ENCODE peak calls at places on chromosomes 16 and 17, in six cellular contexts. One of them, this sample, is unnamed.

GRCh38 chr16:79601978-79602609 is 1.6 kb upstream of the MAF start:
- DNase-seq in A549: peak; percentile 70
- DNase-seq in K562: peak; percentile 64
- DNase-seq in HEK293T: peak; percentile 53
- DNase-seq in IMR-90: peak; percentile 38
- DNase-seq in HepG2: peak; percentile 76
- DNase-seq in this sample: peak; percentile 13

GRCh38 chr17:79715318-79716182 is 15.2 kb upstream of the ENPP7 start:
- DNase-seq in HepG2: peak; percentile 55
- DNase-seq in K562: no peak
- DNase-seq in HEK293T: no peak
- DNase-seq in IMR-90: no peak
- DNase-seq in A549: no peak
- DNase-seq in this sample: no peak

GRCh38 chr17:3993493-3994220 is 29.4 kb upstream of the ATP2A3 start:
- DNase-seq in K562: no peak
- DNase-seq in A549: no peak
- DNase-seq in IMR-90: no peak
- DNase-seq in HEK293T: no peak
- DNase-seq in HepG2: no peak
- DNase-seq in this sample: peak; percentile 63

GRCh38 chr16:84080813-84081212 is 35.9 kb downstream of the MBTPS1 start:
- DNase-seq in A549: no peak
- DNase-seq in K562: no peak
- DNase-seq in HepG2: no peak
- DNase-seq in HEK293T: no peak
- DNase-seq in IMR-90: no peak
- DNase-seq in this sample: no peak

GRCh38 chr16:10138881-10139280 is 43.3 kb downstream of the GRIN2A start:
- DNase-seq in K562: no peak
- DNase-seq in A549: no peak
- DNase-seq in IMR-90: no peak
- DNase-seq in HEK293T: no peak
- DNase-seq in HepG2: no peak
- DNase-seq in this sample: no peak

GRCh38 chr17:29091591-29092291 is 48.8 kb downstream of the PIPOX start:
- DNase-seq in K562: no peak
- DNase-seq in IMR-90: no peak
- DNase-seq in HepG2: no peak
- DNase-seq in A549: no peak
- DNase-seq in HEK293T: no peak
- DNase-seq in this sample: no peak

GRCh38 chr17:60135160-60135950 is 14.4 kb upstream of the CA4 start:
- DNase-seq in K562: peak; percentile 99
- DNase-seq in HEK293T: peak; percentile 70
- DNase-seq in A549: peak; percentile 93
- DNase-seq in IMR-90: peak; percentile 90
- DNase-seq in HepG2: peak; percentile 77
- DNase-seq in this sample: peak; percentile 44

GRCh38 chr16:9929313-9929712 is 252.9 kb downstream of the GRIN2A start:
- DNase-seq in HEK293T: no peak
- DNase-seq in IMR-90: no peak
- DNase-seq in A549: no peak
- DNase-seq in HepG2: no peak
- DNase-seq in K562: no peak
- DNase-seq in this sample: peak; percentile 52

GRCh38 chr17:6701719-6702118 is 11.4 kb downstream of the SLC13A5 start:
- DNase-seq in HEK293T: peak; percentile 86
- DNase-seq in IMR-90: no peak
- DNase-seq in HepG2: peak; percentile 61
- DNase-seq in K562: peak; percentile 76
- DNase-seq in A549: peak; percentile 50
- DNase-seq in this sample: no peak

GRCh38 chr17:596763-597644 is 117.6 kb downstream of the VPS53 start:
- DNase-seq in K562: peak; percentile 15
- DNase-seq in HEK293T: no peak
- DNase-seq in IMR-90: peak; percentile 90
- DNase-seq in HepG2: no peak
- DNase-seq in A549: peak; percentile 29
- DNase-seq in this sample: no peak

GRCh38 chr17:43377056-43377810 is 21.6 kb upstream of the ARL4D start:
- DNase-seq in A549: no peak
- DNase-seq in IMR-90: no peak
- DNase-seq in HepG2: no peak
- DNase-seq in K562: no peak
- DNase-seq in HEK293T: no peak
- DNase-seq in this sample: no peak

GRCh38 chr16:81480856-81481821 is 36.5 kb downstream of the CMIP start:
- DNase-seq in HEK293T: no peak
- DNase-seq in IMR-90: peak; percentile 22
- DNase-seq in K562: peak; percentile 83
- DNase-seq in A549: no peak
- DNase-seq in HepG2: peak; percentile 94
- DNase-seq in this sample: peak; percentile 97

GRCh38 chr16:57755061-57755684 is 19.6 kb downstream of the KATNB1 start:
- DNase-seq in HepG2: no peak
- DNase-seq in IMR-90: no peak
- DNase-seq in A549: no peak
- DNase-seq in K562: no peak
- DNase-seq in HEK293T: no peak
- DNase-seq in this sample: no peak

GRCh38 chr16:67145746-67146145 is 5.1 kb downstream of the B3GNT9 start:
- DNase-seq in K562: no peak
- DNase-seq in IMR-90: no peak
- DNase-seq in HepG2: no peak
- DNase-seq in A549: no peak
- DNase-seq in HEK293T: no peak
- DNase-seq in this sample: no peak

GRCh38 chr16:67147437-67148140 is 3.2 kb downstream of the B3GNT9 start:
- DNase-seq in K562: no peak
- DNase-seq in HepG2: no peak
- DNase-seq in A549: no peak
- DNase-seq in HEK293T: no peak
- DNase-seq in IMR-90: no peak
- DNase-seq in this sample: no peak

GRCh38 chr16:67148221-67148620 is 2.6 kb downstream of the B3GNT9 start:
- DNase-seq in HepG2: no peak
- DNase-seq in A549: no peak
- DNase-seq in K562: no peak
- DNase-seq in IMR-90: no peak
- DNase-seq in HEK293T: no peak
- DNase-seq in this sample: no peak

GRCh38 chr16:67144943-67145342 is 5.9 kb downstream of the B3GNT9 start:
- DNase-seq in HEK293T: no peak
- DNase-seq in K562: no peak
- DNase-seq in IMR-90: no peak
- DNase-seq in A549: no peak
- DNase-seq in HepG2: no peak
- DNase-seq in this sample: no peak

DNA sequence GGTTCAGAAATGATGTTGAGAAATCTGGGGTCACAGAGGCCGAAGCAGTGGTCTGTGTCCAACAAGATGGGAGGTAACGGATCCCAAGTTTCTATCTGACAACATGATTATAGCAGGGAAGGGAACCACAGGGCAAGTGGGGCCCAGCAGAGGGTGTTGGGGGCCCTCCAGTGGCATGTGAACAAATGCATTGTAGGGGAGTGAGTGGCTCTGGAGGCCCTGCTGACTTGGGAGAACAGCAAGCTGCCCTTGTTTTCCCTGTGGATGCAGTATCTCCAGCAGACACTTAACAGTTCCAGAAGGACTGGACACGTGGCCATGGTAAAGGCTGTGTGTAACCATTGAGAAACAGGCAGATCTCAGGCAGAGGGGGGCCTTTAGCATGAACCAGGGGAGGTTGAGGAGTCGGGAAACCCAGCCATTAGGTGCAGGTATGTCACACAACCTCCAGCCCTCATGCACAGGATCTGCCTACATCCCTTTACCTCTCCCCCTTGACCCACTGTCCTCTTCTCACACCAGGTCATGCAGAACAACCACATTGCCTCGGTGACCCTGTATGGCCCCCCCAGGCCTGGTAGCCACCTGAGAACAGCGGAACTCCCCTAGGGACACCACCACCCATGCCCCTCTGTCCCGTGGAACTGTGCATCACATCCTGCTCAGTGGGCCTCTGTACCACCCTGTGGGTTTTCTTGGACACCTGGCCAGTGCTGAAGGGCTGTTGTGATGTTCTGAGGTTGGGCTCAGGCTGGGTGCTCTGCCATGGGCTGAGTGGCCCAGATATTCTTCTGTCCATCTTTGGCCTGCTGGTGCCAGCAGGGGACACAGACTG is 4.1 kb downstream of the B3GNT9 start:
- DNase-seq in IMR-90: no peak
- DNase-seq in HepG2: no peak
- DNase-seq in K562: no peak
- DNase-seq in HEK293T: no peak
- DNase-seq in A549: no peak
- DNase-seq in this sample: no peak
- TF ChIP-seq BHLHE40 in IMR-90: no peak
- TF ChIP-seq BHLHE40 in HepG2: no peak
- TF ChIP-seq BHLHE40 in K562: no peak
- TF ChIP-seq BHLHE40 in HEK293T: no peak
- TF ChIP-seq BHLHE40 in A549: no peak
- TF ChIP-seq BHLHE40 in this sample: no peak

GRCh38 chr16:30775381-30776099 is 11.5 kb downstream of the ZNF629 start:
- DNase-seq in HEK293T: peak; percentile 97
- DNase-seq in HepG2: peak; percentile 83
- DNase-seq in IMR-90: peak; percentile 76
- DNase-seq in K562: peak; percentile 93
- DNase-seq in A549: peak; percentile 88
- DNase-seq in this sample: no peak

GRCh38 chr16:30771726-30772125 is 9.6 kb downstream of the RNF40 start:
- DNase-seq in A549: no peak
- DNase-seq in K562: no peak
- DNase-seq in HEK293T: no peak
- DNase-seq in HepG2: no peak
- DNase-seq in IMR-90: no peak
- DNase-seq in this sample: no peak

GRCh38 chr16:30773826-30774225 is 11.7 kb downstream of the RNF40 start:
- DNase-seq in A549: no peak
- DNase-seq in HepG2: no peak
- DNase-seq in HEK293T: no peak
- DNase-seq in IMR-90: no peak
- DNase-seq in K562: no peak
- DNase-seq in this sample: no peak

GRCh38 chr16:30775131-30775380 is 11.9 kb downstream of the ZNF629 start:
- DNase-seq in IMR-90: no peak
- DNase-seq in HEK293T: no peak
- DNase-seq in A549: no peak
- DNase-seq in HepG2: no peak
- DNase-seq in K562: no peak
- DNase-seq in this sample: no peak

DNA sequence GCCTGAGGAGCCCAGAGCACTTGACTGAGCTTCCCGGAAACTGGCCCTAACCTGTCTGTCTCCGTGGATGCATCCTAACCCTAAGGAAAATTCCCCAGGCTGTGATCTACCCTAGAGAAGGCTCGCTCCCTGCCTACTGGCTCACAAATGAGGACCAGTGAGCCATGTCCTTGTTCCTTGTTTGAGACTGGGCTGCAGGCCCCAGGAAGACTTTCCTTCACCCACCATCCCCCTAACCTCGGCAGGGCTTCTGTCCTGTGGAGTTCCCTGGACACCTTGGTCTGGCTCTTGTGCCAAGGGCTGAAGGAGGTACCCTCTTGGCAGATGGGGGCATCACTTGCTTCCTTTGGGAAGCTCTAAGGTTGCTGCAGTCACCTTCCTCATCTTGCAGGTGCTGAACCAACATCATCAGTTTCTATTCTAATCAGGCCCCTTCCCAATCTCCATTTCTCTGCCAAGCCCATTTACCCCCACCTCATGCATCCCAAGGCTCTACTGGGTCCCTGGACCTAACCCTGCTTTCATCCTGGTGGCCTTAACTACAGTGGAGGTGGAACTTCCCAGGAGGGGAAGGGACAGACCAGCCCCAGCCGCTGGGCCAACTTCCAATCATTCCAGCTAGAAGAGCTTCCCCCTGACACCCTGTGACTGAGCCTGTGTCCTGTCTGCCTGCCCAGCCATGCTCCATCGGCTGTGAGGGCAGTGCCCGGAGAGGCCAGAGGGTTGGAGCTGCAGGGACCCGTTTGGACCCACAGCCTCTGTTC is 12.4 kb downstream of the RNF40 start:
- DNase-seq in HepG2: no peak
- DNase-seq in A549: no peak
- DNase-seq in HEK293T: no peak
- DNase-seq in K562: no peak
- DNase-seq in IMR-90: no peak
- DNase-seq in this sample: no peak
- TF ChIP-seq BHLHE40 in HepG2: no peak
- TF ChIP-seq BHLHE40 in A549: no peak
- TF ChIP-seq BHLHE40 in HEK293T: no peak
- TF ChIP-seq BHLHE40 in K562: no peak
- TF ChIP-seq BHLHE40 in IMR-90: no peak
- TF ChIP-seq BHLHE40 in this sample: no peak

GRCh38 chr17:35944151-35944550 is 638 bp upstream of the LYZL6 start:
- DNase-seq in IMR-90: no peak
- DNase-seq in HEK293T: no peak
- DNase-seq in A549: no peak
- DNase-seq in K562: no peak
- DNase-seq in HepG2: no peak
- DNase-seq in this sample: no peak

GRCh38 chr17:35943537-35943936 is at the start of gene LYZL6:
- DNase-seq in HEK293T: no peak
- DNase-seq in IMR-90: no peak
- DNase-seq in HepG2: no peak
- DNase-seq in A549: no peak
- DNase-seq in K562: no peak
- DNase-seq in this sample: no peak

GRCh38 chr17:35942588-35943186 is 826 bp downstream of the LYZL6 start:
- DNase-seq in HEK293T: no peak
- DNase-seq in HepG2: no peak
- DNase-seq in IMR-90: no peak
- DNase-seq in A549: no peak
- DNase-seq in K562: peak; percentile 44
- DNase-seq in this sample: no peak

GRCh38 chr17:35948092-35948491 is 4.6 kb upstream of the LYZL6 start:
- DNase-seq in K562: no peak
- DNase-seq in HepG2: no peak
- DNase-seq in IMR-90: no peak
- DNase-seq in HEK293T: no peak
- DNase-seq in A549: no peak
- DNase-seq in this sample: no peak

GRCh38 chr17:35947156-35947585 is 3.7 kb upstream of the LYZL6 start:
- DNase-seq in A549: peak; percentile 75
- DNase-seq in K562: peak; percentile 54
- DNase-seq in IMR-90: peak; percentile 21
- DNase-seq in HepG2: peak; percentile 52
- DNase-seq in HEK293T: peak; percentile 39
- DNase-seq in this sample: no peak
- TF ChIP-seq BHLHE40 in A549: no peak
- TF ChIP-seq BHLHE40 in K562: no peak
- TF ChIP-seq BHLHE40 in IMR-90: no peak
- TF ChIP-seq BHLHE40 in HepG2: no peak
- TF ChIP-seq BHLHE40 in HEK293T: no peak
- TF ChIP-seq BHLHE40 in this sample: no peak

DNA sequence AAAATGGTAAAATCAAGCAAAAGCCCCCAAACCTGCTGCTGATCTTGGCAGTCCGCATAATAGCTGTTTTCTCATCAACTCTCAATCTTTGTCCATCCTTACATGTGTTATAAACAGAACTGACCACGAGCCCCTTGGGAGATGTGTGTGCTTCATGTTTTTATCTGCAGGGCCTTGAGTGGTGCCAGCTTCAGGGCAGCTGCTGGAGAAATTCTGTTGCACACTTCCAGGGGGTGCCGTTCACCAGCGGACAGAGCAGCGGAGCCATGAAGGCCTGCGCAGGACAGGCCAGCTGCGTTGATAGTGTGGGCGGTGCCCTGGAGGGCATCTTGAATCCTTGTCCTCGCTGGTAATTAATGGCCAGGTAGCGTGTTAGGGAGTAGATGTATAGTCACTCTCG is 20.1 kb downstream of the MPRIP start:
- DNase-seq in HepG2: no peak
- DNase-seq in A549: no peak
- DNase-seq in K562: no peak
- DNase-seq in IMR-90: no peak
- DNase-seq in HEK293T: no peak
- DNase-seq in this sample: no peak
- TF ChIP-seq BHLHE40 in HepG2: no peak
- TF ChIP-seq BHLHE40 in A549: no peak
- TF ChIP-seq BHLHE40 in K562: no peak
- TF ChIP-seq BHLHE40 in IMR-90: no peak
- TF ChIP-seq BHLHE40 in HEK293T: no peak
- TF ChIP-seq BHLHE40 in this sample: no peak

This sample was measured in GM12878.